ENCODE peak calls at places on chromosomes 6 and 20, in eight cellular contexts. K is choroid plexus epithelial cell, W is endothelial cell of umbilical vein, Y is Peyer's patch, J is HFFc6, G is Calu3, H is endothelial cell, S is GM06990. D is an unnamed sample.

GRCh38 chr20:22282696-22283095 is 301.7 kb downstream of the FOXA2 start:
- DNase-seq in G (no peak), J (no peak), S (no peak), Y (no peak), W (no peak), H (no peak), K (no peak), D (no peak)

GRCh38 chr20:41428285-41428684 is 61.7 kb upstream of the EMILIN3 start:
- DNase-seq in H (no peak), S (no peak), W (no peak), K (peak; percentile 91), J (peak; percentile 79), Y (no peak), G (no peak), D (no peak)

GRCh38 chr6:32952817-32953739 is at the start of gene HLA-DMA:
- DNase-seq in K (peak; percentile 98), Y (peak; percentile 94), W (peak; percentile 96), S (peak; percentile 87), G (peak; percentile 98), J (peak; percentile 98), H (peak; percentile 77), D (peak; percentile 84)

GRCh38 chr20:58634121-58634817 is 16.8 kb upstream of the STX16 start:
- DNase-seq in Y (peak; percentile 21), W (peak; percentile 79), H (no peak), S (no peak), J (no peak), G (no peak), K (no peak), D (peak; percentile 41)

GRCh38 chr6:139409026-139409425 is 34.6 kb upstream of the CITED2 start:
- DNase-seq in K (peak; percentile 82), G (no peak), H (no peak), Y (no peak), S (no peak), W (no peak), J (peak; percentile 57), D (no peak)

GRCh38 chr6:126039284-126039683 is 52.9 kb downstream of the TRMT11 start:
- DNase-seq in G (no peak), H (no peak), S (no peak), J (peak; percentile 30), Y (no peak), W (no peak), K (peak; percentile 72), D (no peak)

GRCh38 chr6:169391473-169392071 is 137.9 kb upstream of the THBS2 start:
- DNase-seq in S (no peak), Y (no peak), W (no peak), G (no peak), J (no peak), H (no peak), K (peak; percentile 29), D (no peak)

GRCh38 chr20:31675828-31676533 is 38.3 kb downstream of the COX4I2 start:
- DNase-seq in H (peak; percentile 46), J (no peak), K (peak; percentile 70), S (peak; percentile 44), W (peak; percentile 57), G (no peak), Y (peak; percentile 47), D (peak; percentile 47)

GRCh38 chr6:150528648-150529285 is 70.9 kb upstream of the PLEKHG1 start:
- DNase-seq in H (peak; percentile 52), K (peak; percentile 55), Y (peak; percentile 40), J (no peak), G (no peak), S (no peak), W (peak; percentile 8), D (no peak)

GRCh38 chr6:4902363-4902762 is 101.5 kb downstream of the RPP40 start:
- DNase-seq in J (no peak), Y (peak; percentile 32), S (no peak), H (no peak), K (no peak), G (no peak), W (no peak), D (no peak)

GRCh38 chr6:87481936-87482335 is 9.2 kb downstream of the SLC35A1 start:
- DNase-seq in G (no peak), K (no peak), H (no peak), Y (no peak), W (no peak), J (no peak), S (no peak), D (no peak)

GRCh38 chr6:19415605-19416326 is 421.4 kb upstream of the ID4 start:
- DNase-seq in J (peak; percentile 69), H (no peak), S (no peak), W (no peak), G (peak; percentile 46), Y (no peak), K (peak; percentile 54), D (no peak)

GRCh38 chr20:62066339-62066982 is 780 bp upstream of the TAF4 start:
- DNase-seq in H (peak; percentile 67), S (peak; percentile 67), G (peak; percentile 77), J (no peak), Y (peak; percentile 38), K (peak; percentile 36), W (peak; percentile 59), D (no peak)

GRCh38 chr20:8933391-8933807 is 135.5 kb upstream of the PLCB4 start:
- DNase-seq in W (no peak), K (no peak), G (no peak), J (no peak), H (no peak), Y (no peak), S (no peak), D (no peak)

GRCh38 chr6:132530293-132530974 is 7.6 kb upstream of the TAAR9 start:
- DNase-seq in W (peak; percentile 58), S (no peak), H (peak; percentile 70), K (peak; percentile 84), Y (peak; percentile 62), G (peak; percentile 76), J (peak; percentile 42), D (peak; percentile 36)

GRCh38 chr20:23634985-23635767 is 2.6 kb downstream of the CST3 start:
- DNase-seq in J (no peak), S (no peak), K (no peak), W (no peak), Y (no peak), G (no peak), H (no peak), D (no peak)

GRCh38 chr6:41779336-41779735 is 364 bp downstream of the FRS3 start:
- DNase-seq in W (peak; percentile 17), K (no peak), G (no peak), H (no peak), S (no peak), J (no peak), Y (no peak), D (no peak)

GRCh38 chr6:155436981-155437749 is 18.5 kb downstream of the NOX3 start:
- DNase-seq in H (no peak), S (no peak), W (peak; percentile 65), G (no peak), K (peak; percentile 71), J (peak; percentile 6), Y (no peak), D (no peak)

GRCh38 chr6:33779305-33779704 is 9.6 kb downstream of the LEMD2 start:
- DNase-seq in K (no peak), J (no peak), H (peak; percentile 56), Y (no peak), W (no peak), S (no peak), G (no peak), D (no peak)

GRCh38 chr6:431986-432385 is 40.4 kb downstream of the IRF4 start:
- DNase-seq in S (no peak), G (peak; percentile 51), H (no peak), J (no peak), K (no peak), W (no peak), Y (no peak), D (peak; percentile 60)

GRCh38 chr6:163711615-163712568 is 297.4 kb downstream of the QKI start:
- DNase-seq in G (no peak), Y (peak; percentile 78), J (no peak), K (no peak), H (no peak), W (no peak), S (peak; percentile 60), D (no peak)

GRCh38 chr6:33914519-33915120 is 110.8 kb upstream of the MLN start:
- DNase-seq in K (no peak), J (no peak), H (no peak), Y (peak; percentile 57), W (no peak), G (no peak), S (no peak), D (peak; percentile 62)

GRCh38 chr6:28393912-28394662 is 5.5 kb downstream of the ZSCAN12 start:
- DNase-seq in S (no peak), G (no peak), W (peak; percentile 15), J (no peak), K (peak; percentile 45), Y (no peak), H (peak; percentile 9), D (no peak)
- TF ChIP-seq CTCF in S (peak; percentile 26), G (no peak), W (peak; percentile 8), J (peak; percentile 71), K (peak; percentile 51), Y (no peak), H (no peak), D (no peak)

DNA sequence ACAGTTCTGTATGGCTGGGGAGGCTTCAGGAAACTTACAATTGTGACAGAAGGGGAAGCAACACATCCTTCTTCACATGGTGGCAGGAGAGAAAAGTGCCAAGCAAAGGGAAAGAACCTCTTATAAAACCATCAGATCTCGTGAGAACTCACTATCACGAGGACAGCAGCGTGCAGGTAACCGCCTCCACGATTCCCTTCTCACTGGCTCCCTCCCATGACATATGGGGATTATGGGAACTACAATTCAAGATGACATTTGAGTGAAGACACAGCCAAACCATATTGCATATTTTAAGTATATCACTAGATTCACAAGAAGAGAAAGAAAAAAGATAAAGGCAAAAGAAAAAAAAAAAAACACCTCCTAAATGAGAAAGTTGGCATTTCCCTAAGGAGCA is 431.9 kb upstream of the RGS17 start:
- DNase-seq in S (no peak), H (no peak), K (no peak), Y (no peak), W (no peak), G (no peak), J (no peak), D (no peak)
- TF ChIP-seq CTCF in S (no peak), H (peak; percentile 31), K (peak; percentile 17), Y (no peak), W (no peak), G (no peak), J (no peak), D (no peak)

GRCh38 chr6:11397622-11398450 is 139.7 kb upstream of the TMEM170B start:
- DNase-seq in W (no peak), K (no peak), S (no peak), G (no peak), J (no peak), H (no peak), Y (no peak), D (no peak)
- TF ChIP-seq CTCF in W (no peak), K (no peak), S (no peak), G (no peak), J (no peak), H (no peak), Y (no peak), D (no peak)

DNA sequence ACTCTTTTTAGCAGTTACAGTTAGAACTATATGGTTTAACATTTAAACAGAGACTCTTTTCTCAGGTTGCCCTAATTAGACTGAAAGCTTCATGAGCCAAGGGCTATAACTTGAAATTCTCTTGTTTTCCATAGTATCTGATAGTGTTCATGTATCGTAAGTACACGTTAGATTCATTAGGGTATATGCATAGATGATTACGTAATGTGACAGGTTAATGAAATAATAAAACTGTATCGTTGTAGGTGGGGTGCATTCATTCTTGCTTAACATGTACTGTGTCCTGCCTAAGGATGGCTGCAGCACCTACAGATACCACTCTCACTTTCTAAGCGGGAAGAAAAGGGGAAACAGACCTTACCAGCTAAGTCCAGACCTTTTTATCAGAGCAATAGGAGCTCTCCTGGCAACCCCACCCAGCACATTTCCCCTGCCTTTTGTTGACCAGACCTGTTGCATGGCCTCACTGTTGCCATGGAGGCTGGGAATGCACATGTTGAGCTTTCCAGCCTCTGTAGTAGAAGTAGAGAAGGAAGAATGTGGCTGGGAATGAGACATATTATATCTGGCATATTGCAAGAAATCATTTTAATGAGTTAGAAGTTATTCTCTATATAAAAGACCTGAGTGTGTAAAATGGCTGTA is 83.0 kb downstream of the MAP3K4 start:
- DNase-seq in H (no peak), S (no peak), K (no peak), J (no peak), Y (no peak), W (no peak), G (no peak), D (no peak)
- TF ChIP-seq CTCF in H (no peak), S (no peak), K (no peak), J (no peak), Y (no peak), W (no peak), G (no peak), D (no peak)

D was measured in GM20000.